ENCODE peak calls at places on chromosomes 11 and 22, in nine cellular contexts. One of them, this sample, is unnamed.

GRCh38 chr11:61148016-61148640 is 13.1 kb downstream of the VPS37C start:
- DNase-seq in HAP-1: no peak
- DNase-seq in WTC11: no peak
- DNase-seq in naive B cell: no peak
- DNase-seq in nephron progenitor cell: no peak
- DNase-seq in GM12892: no peak
- DNase-seq in astrocyte of the cerebellum: no peak
- DNase-seq in GM18507: no peak
- DNase-seq in NAMALWA: no peak
- DNase-seq in this sample: no peak

GRCh38 chr11:122979815-122980656 is 1.6 kb downstream of the BSX start:
- DNase-seq in HAP-1: no peak
- DNase-seq in WTC11: peak
- DNase-seq in naive B cell: no peak
- DNase-seq in nephron progenitor cell: no peak
- DNase-seq in GM12892: no peak
- DNase-seq in astrocyte of the cerebellum: no peak
- DNase-seq in GM18507: no peak
- DNase-seq in NAMALWA: no peak
- DNase-seq in this sample: peak

GRCh38 chr22:20792966-20793332 is 19.0 kb downstream of the SERPIND1 start:
- DNase-seq in HAP-1: no peak
- DNase-seq in WTC11: no peak
- DNase-seq in naive B cell: no peak
- DNase-seq in nephron progenitor cell: no peak
- DNase-seq in GM12892: no peak
- DNase-seq in astrocyte of the cerebellum: no peak
- DNase-seq in GM18507: no peak
- DNase-seq in NAMALWA: no peak
- DNase-seq in this sample: no peak

GRCh38 chr11:2462092-2462985 is 17.5 kb downstream of the KCNQ1 start:
- DNase-seq in HAP-1: no peak
- DNase-seq in WTC11: no peak
- DNase-seq in naive B cell: no peak
- DNase-seq in nephron progenitor cell: no peak
- DNase-seq in GM12892: no peak
- DNase-seq in astrocyte of the cerebellum: no peak
- DNase-seq in GM18507: no peak
- DNase-seq in NAMALWA: peak
- DNase-seq in this sample: no peak

GRCh38 chr11:63274776-63275175 is 31.4 kb upstream of the SLC22A25 start:
- DNase-seq in HAP-1: no peak
- DNase-seq in WTC11: no peak
- DNase-seq in naive B cell: no peak
- DNase-seq in nephron progenitor cell: no peak
- DNase-seq in GM12892: no peak
- DNase-seq in astrocyte of the cerebellum: no peak
- DNase-seq in GM18507: no peak
- DNase-seq in NAMALWA: peak
- DNase-seq in this sample: peak

GRCh38 chr11:68498903-68499883 is 38.6 kb downstream of the PPP6R3 start:
- DNase-seq in HAP-1: no peak
- DNase-seq in WTC11: no peak
- DNase-seq in naive B cell: no peak
- DNase-seq in nephron progenitor cell: no peak
- DNase-seq in GM12892: no peak
- DNase-seq in astrocyte of the cerebellum: no peak
- DNase-seq in GM18507: no peak
- DNase-seq in NAMALWA: no peak
- DNase-seq in this sample: no peak

GRCh38 chr11:70036971-70037882 is 40.9 kb upstream of the ANO1 start:
- DNase-seq in HAP-1: no peak
- DNase-seq in WTC11: no peak
- DNase-seq in naive B cell: no peak
- DNase-seq in nephron progenitor cell: no peak
- DNase-seq in GM12892: no peak
- DNase-seq in astrocyte of the cerebellum: no peak
- DNase-seq in GM18507: no peak
- DNase-seq in NAMALWA: no peak
- DNase-seq in this sample: no peak

GRCh38 chr11:71336176-71336995 is 84.0 kb upstream of the SHANK2 start:
- DNase-seq in HAP-1: no peak
- DNase-seq in WTC11: no peak
- DNase-seq in naive B cell: no peak
- DNase-seq in nephron progenitor cell: no peak
- DNase-seq in GM12892: no peak
- DNase-seq in astrocyte of the cerebellum: no peak
- DNase-seq in GM18507: no peak
- DNase-seq in NAMALWA: no peak
- DNase-seq in this sample: no peak

GRCh38 chr11:32374261-32374711 is 61.1 kb downstream of the WT1 start:
- DNase-seq in HAP-1: peak
- DNase-seq in WTC11: peak
- DNase-seq in naive B cell: no peak
- DNase-seq in nephron progenitor cell: peak
- DNase-seq in GM12892: peak
- DNase-seq in astrocyte of the cerebellum: no peak
- DNase-seq in GM18507: peak
- DNase-seq in NAMALWA: peak
- DNase-seq in this sample: peak

GRCh38 chr11:69939551-69940245 is 120.5 kb upstream of the FGF3 start:
- DNase-seq in HAP-1: no peak
- DNase-seq in WTC11: peak
- DNase-seq in naive B cell: no peak
- DNase-seq in nephron progenitor cell: no peak
- DNase-seq in GM12892: no peak
- DNase-seq in astrocyte of the cerebellum: no peak
- DNase-seq in GM18507: no peak
- DNase-seq in NAMALWA: no peak
- DNase-seq in this sample: no peak

GRCh38 chr11:119419834-119420492 is 3.0 kb downstream of the THY1 start:
- DNase-seq in HAP-1: no peak
- DNase-seq in WTC11: no peak
- DNase-seq in naive B cell: no peak
- DNase-seq in nephron progenitor cell: peak
- DNase-seq in GM12892: no peak
- DNase-seq in astrocyte of the cerebellum: no peak
- DNase-seq in GM18507: no peak
- DNase-seq in NAMALWA: no peak
- DNase-seq in this sample: no peak

GRCh38 chr11:93143800-93144199 is 54.0 kb downstream of the SLC36A4 start:
- DNase-seq in HAP-1: no peak
- DNase-seq in WTC11: no peak
- DNase-seq in naive B cell: no peak
- DNase-seq in nephron progenitor cell: no peak
- DNase-seq in GM12892: no peak
- DNase-seq in astrocyte of the cerebellum: no peak
- DNase-seq in GM18507: no peak
- DNase-seq in NAMALWA: no peak
- DNase-seq in this sample: no peak

GRCh38 chr11:12170984-12171383 is 60.6 kb downstream of the MICAL2 start:
- DNase-seq in HAP-1: peak
- DNase-seq in WTC11: no peak
- DNase-seq in naive B cell: no peak
- DNase-seq in nephron progenitor cell: no peak
- DNase-seq in GM12892: no peak
- DNase-seq in astrocyte of the cerebellum: peak
- DNase-seq in GM18507: no peak
- DNase-seq in NAMALWA: no peak
- DNase-seq in this sample: no peak

GRCh38 chr11:85682330-85683305 is 3.4 kb downstream of the CCDC89 start:
- DNase-seq in HAP-1: no peak
- DNase-seq in WTC11: no peak
- DNase-seq in naive B cell: peak
- DNase-seq in nephron progenitor cell: no peak
- DNase-seq in GM12892: peak
- DNase-seq in astrocyte of the cerebellum: no peak
- DNase-seq in GM18507: peak
- DNase-seq in NAMALWA: peak
- DNase-seq in this sample: no peak

GRCh38 chr22:39150848-39151215 is 1.6 kb downstream of the CBX7 start:
- DNase-seq in HAP-1: no peak
- DNase-seq in WTC11: no peak
- DNase-seq in naive B cell: no peak
- DNase-seq in nephron progenitor cell: no peak
- DNase-seq in GM12892: no peak
- DNase-seq in astrocyte of the cerebellum: no peak
- DNase-seq in GM18507: no peak
- DNase-seq in NAMALWA: no peak
- DNase-seq in this sample: no peak

GRCh38 chr11:120197254-120197891 is 13.5 kb upstream of the OAF start:
- DNase-seq in HAP-1: no peak
- DNase-seq in WTC11: no peak
- DNase-seq in naive B cell: no peak
- DNase-seq in nephron progenitor cell: peak
- DNase-seq in GM12892: no peak
- DNase-seq in astrocyte of the cerebellum: no peak
- DNase-seq in GM18507: no peak
- DNase-seq in NAMALWA: no peak
- DNase-seq in this sample: peak

GRCh38 chr11:93329936-93330445 is 551 bp upstream of the DEUP1 start:
- DNase-seq in HAP-1: no peak
- DNase-seq in WTC11: peak
- DNase-seq in naive B cell: no peak
- DNase-seq in nephron progenitor cell: peak
- DNase-seq in GM12892: no peak
- DNase-seq in astrocyte of the cerebellum: no peak
- DNase-seq in GM18507: no peak
- DNase-seq in NAMALWA: no peak
- DNase-seq in this sample: peak